ENCODE peak calls at places on chromosomes 12 and 14, in five cellular contexts. One of them, this sample, is unnamed.

GRCh38 chr14:51873221-51873893 is 12.9 kb downstream of the GNG2 start:
- DNase-seq in IMR-90: peak
- DNase-seq in mesenchymal stem cell: peak
- DNase-seq in H1: no peak
- DNase-seq in H9: no peak
- DNase-seq in this sample: no peak

GRCh38 chr12:95882080-95882479 is 23.3 kb downstream of the SNRPF start:
- DNase-seq in H1: no peak
- DNase-seq in mesenchymal stem cell: peak
- DNase-seq in IMR-90: peak
- DNase-seq in H9: no peak
- DNase-seq in this sample: no peak

GRCh38 chr12:133203344-133204263 is 22.3 kb downstream of the ZNF268 start:
- DNase-seq in H9: no peak
- DNase-seq in mesenchymal stem cell: no peak
- DNase-seq in H1: no peak
- DNase-seq in IMR-90: peak
- DNase-seq in this sample: no peak

GRCh38 chr12:68306564-68306963 is 25.6 kb downstream of the MDM1 start:
- DNase-seq in H9: no peak
- DNase-seq in H1: no peak
- DNase-seq in mesenchymal stem cell: no peak
- DNase-seq in IMR-90: no peak
- DNase-seq in this sample: no peak

GRCh38 chr14:104642540-104642868 is 37.9 kb upstream of the TMEM179 start:
- DNase-seq in H9: no peak
- DNase-seq in H1: no peak
- DNase-seq in IMR-90: no peak
- DNase-seq in mesenchymal stem cell: no peak
- DNase-seq in this sample: no peak

GRCh38 chr14:20614038-20614840 is 23.1 kb upstream of the RNASE12 start:
- DNase-seq in H9: peak
- DNase-seq in IMR-90: no peak
- DNase-seq in H1: peak
- DNase-seq in mesenchymal stem cell: no peak
- DNase-seq in this sample: no peak

GRCh38 chr12:6167327-6168280 is 32.6 kb upstream of the CD9 start:
- DNase-seq in IMR-90: peak
- DNase-seq in H9: no peak
- DNase-seq in H1: no peak
- DNase-seq in mesenchymal stem cell: peak
- DNase-seq in this sample: no peak

GRCh38 chr14:32675433-32675832 is 263.2 kb upstream of the NPAS3 start:
- DNase-seq in IMR-90: no peak
- DNase-seq in mesenchymal stem cell: no peak
- DNase-seq in H9: no peak
- DNase-seq in H1: no peak
- DNase-seq in this sample: no peak

GRCh38 chr12:5433081-5433839 is 1.4 kb downstream of the NTF3 start:
- DNase-seq in H9: peak
- DNase-seq in IMR-90: peak
- DNase-seq in mesenchymal stem cell: peak
- DNase-seq in H1: no peak
- DNase-seq in this sample: peak

GRCh38 chr12:113424915-113425823 is 3.0 kb downstream of the SDSL start:
- DNase-seq in IMR-90: peak
- DNase-seq in H9: peak
- DNase-seq in H1: peak
- DNase-seq in mesenchymal stem cell: peak
- DNase-seq in this sample: peak

GRCh38 chr14:81031488-81031887 is 76.1 kb downstream of the TSHR start:
- DNase-seq in H9: no peak
- DNase-seq in H1: no peak
- DNase-seq in IMR-90: no peak
- DNase-seq in mesenchymal stem cell: no peak
- DNase-seq in this sample: no peak

GRCh38 chr12:78210894-78211302 is 380.2 kb downstream of the NAV3 start:
- DNase-seq in H9: no peak
- DNase-seq in IMR-90: peak
- DNase-seq in H1: no peak
- DNase-seq in mesenchymal stem cell: peak
- DNase-seq in this sample: no peak

GRCh38 chr12:105942316-105942715 is 196.4 kb downstream of the NUAK1 start:
- DNase-seq in IMR-90: no peak
- DNase-seq in H9: no peak
- DNase-seq in H1: no peak
- DNase-seq in mesenchymal stem cell: no peak
- DNase-seq in this sample: no peak

GRCh38 chr12:7934560-7935463 is 1.2 kb downstream of the SLC2A3 start:
- DNase-seq in H9: no peak
- DNase-seq in IMR-90: no peak
- DNase-seq in H1: no peak
- DNase-seq in mesenchymal stem cell: no peak
- DNase-seq in this sample: no peak

GRCh38 chr12:46560078-46560477 is 187.5 kb upstream of the SLC38A2 start:
- DNase-seq in IMR-90: no peak
- DNase-seq in mesenchymal stem cell: no peak
- DNase-seq in H9: no peak
- DNase-seq in H1: no peak
- DNase-seq in this sample: no peak

GRCh38 chr14:100586153-100586519 is 1.1 kb downstream of the BEGAIN start:
- DNase-seq in mesenchymal stem cell: no peak
- DNase-seq in H1: no peak
- DNase-seq in IMR-90: no peak
- DNase-seq in H9: no peak
- DNase-seq in this sample: no peak

GRCh38 chr14:36834293-36834692 is 172.6 kb downstream of the PAX9 start:
- DNase-seq in H9: no peak
- DNase-seq in IMR-90: no peak
- DNase-seq in mesenchymal stem cell: no peak
- DNase-seq in H1: no peak
- DNase-seq in this sample: no peak

GRCh38 chr12:101570022-101570421 is 24.7 kb upstream of the MYBPC1 start:
- DNase-seq in H9: no peak
- DNase-seq in IMR-90: peak
- DNase-seq in mesenchymal stem cell: peak
- DNase-seq in H1: no peak
- DNase-seq in this sample: no peak

GRCh38 chr14:33273978-33274377 is 335.3 kb downstream of the NPAS3 start:
- DNase-seq in IMR-90: no peak
- DNase-seq in mesenchymal stem cell: no peak
- DNase-seq in H1: no peak
- DNase-seq in H9: no peak
- DNase-seq in this sample: no peak

GRCh38 chr12:98470469-98471082 is 44.8 kb upstream of the TMPO start:
- DNase-seq in mesenchymal stem cell: no peak
- DNase-seq in H1: no peak
- DNase-seq in IMR-90: no peak
- DNase-seq in H9: no peak
- DNase-seq in this sample: no peak

DNA sequence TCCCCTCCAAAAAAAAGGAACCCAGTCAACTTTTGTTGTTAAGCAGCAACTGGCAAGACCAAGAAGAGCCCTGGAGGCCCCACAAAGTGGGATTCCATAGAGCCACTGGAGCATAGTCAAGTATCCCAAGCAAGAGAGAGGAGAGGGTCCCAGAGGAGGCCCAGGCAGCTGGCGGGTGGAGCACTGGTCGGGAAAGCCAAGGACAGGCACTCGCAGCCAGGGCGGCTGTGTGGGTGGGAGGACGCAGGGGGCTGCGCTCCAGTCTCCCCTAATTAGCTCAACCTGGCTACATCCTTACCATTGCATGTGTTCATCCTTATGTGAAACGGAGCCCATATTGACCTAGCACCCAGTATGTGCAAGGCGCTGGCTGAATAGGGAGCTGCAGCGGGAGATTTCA is 18.3 kb upstream of the ZFP36L1 start:
- DNase-seq in IMR-90: no peak
- DNase-seq in mesenchymal stem cell: no peak
- DNase-seq in H9: peak
- DNase-seq in H1: no peak
- DNase-seq in this sample: no peak
- H2AK5ac ChIP-seq in IMR-90: peak
- H2AK5ac ChIP-seq in mesenchymal stem cell: peak
- H2AK5ac ChIP-seq in H9: no peak
- H2AK5ac ChIP-seq in H1: no peak
- H2AK5ac ChIP-seq in this sample: peak

GRCh38 chr14:103623883-103624482 is 5.0 kb upstream of the KLC1 start:
- DNase-seq in IMR-90: no peak
- DNase-seq in H9: no peak
- DNase-seq in mesenchymal stem cell: no peak
- DNase-seq in H1: no peak
- DNase-seq in this sample: no peak
- H3K9ac ChIP-seq in IMR-90: no peak
- H3K9ac ChIP-seq in H9: no peak
- H3K9ac ChIP-seq in mesenchymal stem cell: no peak
- H3K9ac ChIP-seq in H1: no peak
- H3K9ac ChIP-seq in this sample: peak

DNA sequence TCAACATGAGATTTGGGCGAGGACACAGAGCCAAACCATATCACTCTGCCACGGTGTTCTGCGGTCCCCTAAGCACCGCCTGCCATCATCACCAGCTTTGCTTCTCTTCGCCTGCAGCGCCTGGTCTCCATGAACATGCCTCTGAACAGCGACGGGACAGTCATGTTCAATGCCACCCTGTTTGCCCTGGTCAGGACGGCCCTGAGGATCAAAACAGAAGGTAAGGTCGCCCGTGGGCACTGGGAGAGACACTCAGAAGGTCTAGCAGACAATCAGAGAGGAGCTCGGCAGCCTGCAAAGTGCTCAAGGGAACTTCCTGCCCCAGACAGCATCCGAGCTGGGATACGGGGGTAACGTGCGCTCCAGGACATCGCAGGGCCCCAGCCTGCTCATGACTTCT is 126.0 kb upstream of the FKBP4 start:
- DNase-seq in mesenchymal stem cell: no peak
- DNase-seq in H9: peak
- DNase-seq in H1: peak
- DNase-seq in IMR-90: no peak
- DNase-seq in this sample: no peak
- H3K4me2 ChIP-seq in mesenchymal stem cell: no peak
- H3K4me2 ChIP-seq in H9: no peak
- H3K4me2 ChIP-seq in H1: no peak
- H3K4me2 ChIP-seq in IMR-90: no peak
- H3K4me2 ChIP-seq in this sample: no peak

GRCh38 chr14:89340782-89341181 is 76.3 kb downstream of the FOXN3 start:
- DNase-seq in mesenchymal stem cell: no peak
- DNase-seq in H1: no peak
- DNase-seq in IMR-90: no peak
- DNase-seq in H9: no peak
- DNase-seq in this sample: no peak

GRCh38 chr14:89339158-89339557 is 77.9 kb downstream of the FOXN3 start:
- DNase-seq in IMR-90: no peak
- DNase-seq in H1: no peak
- DNase-seq in H9: no peak
- DNase-seq in mesenchymal stem cell: no peak
- DNase-seq in this sample: no peak

GRCh38 chr14:89340200-89340667 is 76.8 kb downstream of the FOXN3 start:
- DNase-seq in H1: no peak
- DNase-seq in IMR-90: peak
- DNase-seq in H9: no peak
- DNase-seq in mesenchymal stem cell: peak
- DNase-seq in this sample: no peak

GRCh38 chr14:89337912-89338311 is 79.1 kb downstream of the FOXN3 start:
- DNase-seq in mesenchymal stem cell: peak
- DNase-seq in IMR-90: peak
- DNase-seq in H9: no peak
- DNase-seq in H1: no peak
- DNase-seq in this sample: no peak

GRCh38 chr14:89339579-89339978 is 77.5 kb downstream of the FOXN3 start:
- DNase-seq in mesenchymal stem cell: no peak
- DNase-seq in IMR-90: no peak
- DNase-seq in H9: no peak
- DNase-seq in H1: no peak
- DNase-seq in this sample: no peak
- H2AK5ac ChIP-seq in mesenchymal stem cell: no peak
- H2AK5ac ChIP-seq in IMR-90: peak
- H2AK5ac ChIP-seq in H9: no peak
- H2AK5ac ChIP-seq in H1: no peak
- H2AK5ac ChIP-seq in this sample: no peak

GRCh38 chr12:52951640-52952039 is 2.7 kb downstream of the KRT18 start:
- DNase-seq in IMR-90: no peak
- DNase-seq in mesenchymal stem cell: no peak
- DNase-seq in H1: no peak
- DNase-seq in H9: no peak
- DNase-seq in this sample: no peak
- H3K9ac ChIP-seq in IMR-90: no peak
- H3K9ac ChIP-seq in mesenchymal stem cell: no peak
- H3K9ac ChIP-seq in H1: no peak
- H3K9ac ChIP-seq in H9: no peak
- H3K9ac ChIP-seq in this sample: no peak

GRCh38 chr12:121792607-121793500 is 634 bp downstream of the RHOF start:
- DNase-seq in IMR-90: no peak
- DNase-seq in H9: no peak
- DNase-seq in mesenchymal stem cell: peak
- DNase-seq in H1: no peak
- DNase-seq in this sample: no peak
- H3K4me2 ChIP-seq in IMR-90: peak
- H3K4me2 ChIP-seq in H9: peak
- H3K4me2 ChIP-seq in mesenchymal stem cell: peak
- H3K4me2 ChIP-seq in H1: peak
- H3K4me2 ChIP-seq in this sample: peak

This sample was measured in neuronal stem cell.